ENCODE peak calls at places on chromosomes 4 and X, in seven cellular contexts. E, Q, L, F, C, B and T are unnamed samples.

GRCh38 chr4:126592088-126592487 is 1040.7 kb upstream of the INTU start:
- DNase-seq in E (no peak), Q (no peak), L (no peak), F (no peak), C (no peak), B (no peak), T (no peak)

GRCh38 chrX:150602743-150603142 is 34.3 kb downstream of the MTM1 start:
- DNase-seq in E (no peak), Q (no peak), L (no peak), F (no peak), C (no peak), B (no peak), T (no peak)

GRCh38 chr4:77384094-77384493 is 221.5 kb upstream of the CXCL13 start:
- DNase-seq in E (no peak), Q (no peak), L (no peak), F (no peak), C (no peak), B (no peak), T (no peak)

GRCh38 chr4:8261851-8262535 is 7.6 kb upstream of the HTRA3 start:
- DNase-seq in E (no peak), Q (no peak), L (no peak), F (no peak), C (no peak), B (peak), T (no peak)

GRCh38 chr4:94472056-94472826 is 20.5 kb downstream of the PDLIM5 start:
- DNase-seq in E (no peak), Q (no peak), L (no peak), F (no peak), C (no peak), B (no peak), T (no peak)

GRCh38 chr4:140754918-140755810 is 1.0 kb downstream of the TBC1D9 start:
- DNase-seq in E (no peak), Q (no peak), L (no peak), F (no peak), C (no peak), B (no peak), T (no peak)

GRCh38 chrX:137479394-137479793 is 86.5 kb upstream of the ZIC3 start:
- DNase-seq in E (no peak), Q (no peak), L (no peak), F (no peak), C (no peak), B (no peak), T (no peak)

GRCh38 chr4:5805270-5805669 is 87.6 kb downstream of the CRMP1 start:
- DNase-seq in E (no peak), Q (no peak), L (no peak), F (no peak), C (no peak), B (no peak), T (no peak)

GRCh38 chr4:26911254-26911653 is 50.6 kb downstream of the STIM2 start:
- DNase-seq in E (no peak), Q (no peak), L (no peak), F (no peak), C (no peak), B (no peak), T (no peak)

GRCh38 chrX:19902110-19902509 is 14.7 kb upstream of the SH3KBP1 start:
- DNase-seq in E (no peak), Q (no peak), L (no peak), F (no peak), C (no peak), B (no peak), T (no peak)

GRCh38 chrX:154068560-154068959 is 29.0 kb downstream of the MECP2 start:
- DNase-seq in E (no peak), Q (no peak), L (no peak), F (no peak), C (no peak), B (no peak), T (no peak)

GRCh38 chrX:131802836-131803626 is 220.1 kb upstream of the STK26 start:
- DNase-seq in E (no peak), Q (peak), L (no peak), F (no peak), C (no peak), B (peak), T (no peak)

GRCh38 chr4:113835005-113835404 is 73.5 kb upstream of the CAMK2D start:
- DNase-seq in E (no peak), Q (no peak), L (no peak), F (no peak), C (no peak), B (no peak), T (no peak)

GRCh38 chrX:69158166-69159040 is 6.8 kb downstream of the PJA1 start:
- DNase-seq in E (peak), Q (peak), L (no peak), F (no peak), C (no peak), B (peak), T (no peak)

GRCh38 chrX:24494544-24495113 is 29.5 kb downstream of the PDK3 start:
- DNase-seq in E (no peak), Q (no peak), L (no peak), F (no peak), C (no peak), B (peak), T (no peak)

GRCh38 chr4:121272526-121272925 is 108.3 kb downstream of the QRFPR start:
- DNase-seq in E (no peak), Q (no peak), L (no peak), F (no peak), C (no peak), B (no peak), T (no peak)

GRCh38 chr4:13547563-13548041 is 3.3 kb upstream of the NKX3-2 start:
- DNase-seq in E (peak), Q (peak), L (no peak), F (no peak), C (no peak), B (no peak), T (no peak)

GRCh38 chrX:134172588-134173259 is 64.3 kb upstream of the CCDC160 start:
- DNase-seq in E (peak), Q (no peak), L (no peak), F (no peak), C (no peak), B (no peak), T (peak)

GRCh38 chr4:42398448-42399355 is 1.4 kb downstream of the SHISA3 start:
- DNase-seq in E (peak), Q (peak), L (no peak), F (no peak), C (no peak), B (no peak), T (no peak)

GRCh38 chr4:64230709-64231310 is 178.4 kb downstream of the TECRL start:
- DNase-seq in E (no peak), Q (no peak), L (no peak), F (no peak), C (no peak), B (no peak), T (no peak)